ENCODE peak calls at places on chromosomes 16 and 17, in ten cellular contexts. U, V, R, M, E, Q, P, W, C and Y are unnamed samples.

GRCh38 chr16:851871-852270 is 51.3 kb upstream of the GNG13 start:
- DNase-seq in W (no peak), V (no peak), C (no peak), E (no peak), U (no peak), P (no peak), R (no peak), M (no peak), Q (no peak), Y (no peak)

GRCh38 chr17:50542795-50543774 is 3.9 kb upstream of the SPATA20 start:
- DNase-seq in Q (no peak), V (peak), P (no peak), W (no peak), M (no peak), E (no peak), R (no peak), U (no peak), C (no peak), Y (no peak)

GRCh38 chr17:13419676-13420075 is 182.1 kb downstream of the HS3ST3A1 start:
- DNase-seq in R (no peak), V (no peak), M (no peak), C (no peak), U (no peak), Q (no peak), E (no peak), W (no peak), P (no peak), Y (no peak)

GRCh38 chr17:80035687-80035936 is at the start of gene TBC1D16:
- DNase-seq in E (no peak), Q (no peak), U (no peak), P (peak), R (no peak), W (no peak), V (no peak), C (no peak), M (no peak), Y (no peak)

GRCh38 chr17:81977211-81978091 is at the start of gene ASPSCR1:
- DNase-seq in P (peak), C (peak), M (peak), E (peak), U (peak), V (peak), W (peak), Q (peak), R (peak), Y (peak)

GRCh38 chr16:85554114-85554790 is 58.9 kb upstream of the GSE1 start:
- DNase-seq in Q (peak), E (peak), P (peak), M (peak), W (peak), V (peak), C (peak), R (peak), U (peak), Y (peak)

GRCh38 chr17:41689497-41690299 is 1.0 kb downstream of the EIF1 start:
- DNase-seq in R (peak), C (peak), P (peak), W (peak), E (no peak), U (peak), Q (peak), M (peak), V (peak), Y (peak)

GRCh38 chr16:11955713-11956123 is 9.3 kb upstream of the TNFRSF17 start:
- DNase-seq in V (no peak), P (no peak), C (peak), E (no peak), U (peak), Q (peak), M (no peak), W (no peak), R (peak), Y (no peak)

GRCh38 chr17:9020096-9020823 is 1.1 kb upstream of the NTN1 start:
- DNase-seq in C (no peak), V (no peak), M (no peak), P (no peak), R (no peak), U (no peak), Q (no peak), E (no peak), W (no peak), Y (no peak)

GRCh38 chr16:17173134-17173729 is 297.5 kb downstream of the XYLT1 start:
- DNase-seq in C (peak), M (peak), V (no peak), W (no peak), R (no peak), U (peak), Q (no peak), E (peak), P (no peak), Y (no peak)

GRCh38 chr17:79036609-79037008 is 12.6 kb downstream of the C1QTNF1 start:
- DNase-seq in W (no peak), M (no peak), V (no peak), Q (peak), U (peak), E (no peak), P (no peak), C (peak), R (no peak), Y (no peak)

GRCh38 chr17:19000531-19001011 is 4.0 kb downstream of the FAM83G start:
- DNase-seq in E (no peak), V (no peak), Q (no peak), C (peak), M (no peak), R (no peak), U (no peak), P (no peak), W (no peak), Y (no peak)

GRCh38 chr16:3020604-3021448 is 658 bp downstream of the TNFRSF12A start:
- DNase-seq in V (peak), Q (peak), P (no peak), R (peak), E (peak), C (peak), M (peak), W (peak), U (peak), Y (peak)

GRCh38 chr17:7613769-7614421 is 802 bp downstream of the FXR2 start:
- DNase-seq in W (no peak), M (no peak), C (peak), P (no peak), R (no peak), U (no peak), Q (peak), E (no peak), V (no peak), Y (no peak)

GRCh38 chr16:78075800-78076199 is 23.7 kb upstream of the WWOX start:
- DNase-seq in P (no peak), V (no peak), Q (no peak), U (no peak), C (no peak), E (no peak), M (no peak), R (no peak), W (no peak), Y (no peak)

GRCh38 chr17:17930674-17931073 is 41.5 kb downstream of the TOM1L2 start:
- DNase-seq in W (no peak), Q (no peak), V (no peak), M (no peak), E (no peak), C (no peak), U (no peak), P (no peak), R (no peak), Y (no peak)

GRCh38 chr17:64148017-64148631 is 18.2 kb upstream of the ERN1 start:
- DNase-seq in R (no peak), M (no peak), C (peak), W (no peak), E (no peak), P (no peak), Q (no peak), U (no peak), V (no peak), Y (no peak)

GRCh38 chr16:76729525-76729924 is 452.3 kb downstream of the CNTNAP4 start:
- DNase-seq in C (no peak), V (no peak), W (no peak), P (no peak), Q (peak), U (no peak), E (no peak), M (no peak), R (peak), Y (no peak)

GRCh38 chr17:2027528-2028233 is 2.3 kb upstream of the DPH1 start:
- DNase-seq in V (no peak), E (no peak), Q (no peak), R (no peak), P (no peak), M (no peak), U (no peak), W (no peak), C (no peak), Y (no peak)

GRCh38 chr16:79767597-79768280 is 167.2 kb upstream of the MAF start:
- DNase-seq in Q (peak), W (no peak), M (no peak), E (peak), P (no peak), R (no peak), C (no peak), V (peak), U (peak), Y (no peak)

GRCh38 chr17:69286257-69286656 is 40.7 kb downstream of the ABCA5 start:
- DNase-seq in Q (no peak), V (no peak), W (no peak), U (no peak), R (no peak), P (no peak), E (no peak), M (no peak), C (peak), Y (no peak)

GRCh38 chr17:53570731-53571130 is 252.0 kb upstream of the KIF2B start:
- DNase-seq in C (peak), R (no peak), E (no peak), Q (peak), W (no peak), V (no peak), M (no peak), P (no peak), U (no peak), Y (no peak)

GRCh38 chr17:17701658-17702057 is 20.4 kb downstream of the RAI1 start:
- DNase-seq in U (no peak), R (no peak), Q (no peak), E (no peak), C (no peak), P (no peak), V (no peak), W (no peak), M (no peak), Y (no peak)

GRCh38 chr16:6038966-6039530 is 941.5 kb upstream of the EEF2KMT start:
- DNase-seq in P (no peak), C (no peak), U (no peak), M (no peak), R (no peak), V (no peak), W (no peak), Q (no peak), E (no peak), Y (no peak)

GRCh38 chr16:72877374-72878028 is 170.4 kb downstream of the ZFHX3 start:
- DNase-seq in V (no peak), C (peak), W (no peak), P (no peak), R (no peak), Q (peak), M (no peak), U (peak), E (no peak), Y (no peak)

GRCh38 chr17:43766413-43767052 is 7.9 kb upstream of the SOST start:
- DNase-seq in Q (no peak), P (peak), E (peak), C (peak), M (peak), V (peak), R (peak), U (no peak), W (peak), Y (peak)

GRCh38 chr16:85613609-85614337 is 651 bp downstream of the GSE1 start:
- DNase-seq in M (peak), U (no peak), C (peak), E (peak), R (peak), V (peak), Q (peak), P (peak), W (no peak), Y (peak)

GRCh38 chr16:85330694-85331188 is 218.5 kb upstream of the CIBAR2 start:
- DNase-seq in M (no peak), P (peak), C (peak), V (peak), R (peak), U (peak), W (no peak), E (peak), Q (peak), Y (no peak)

GRCh38 chr16:57270221-57271062 is 14.0 kb downstream of the PLLP start:
- DNase-seq in V (no peak), Q (no peak), W (no peak), R (no peak), U (no peak), E (no peak), M (no peak), C (no peak), P (no peak), Y (no peak)

GRCh38 chr17:15086776-15087175 is 178.3 kb downstream of the PMP22 start:
- DNase-seq in P (no peak), W (no peak), U (no peak), Q (no peak), E (no peak), R (no peak), V (no peak), C (no peak), M (no peak), Y (no peak)

GRCh38 chr16:12086861-12087260 is 110.3 kb downstream of the SNX29 start:
- DNase-seq in W (no peak), Q (no peak), R (no peak), M (no peak), U (no peak), E (no peak), C (no peak), P (no peak), V (no peak), Y (no peak)

GRCh38 chr16:9042943-9043680 is 48.3 kb upstream of the HAPSTR1 start:
- DNase-seq in W (no peak), E (no peak), Q (no peak), R (no peak), M (no peak), C (peak), P (no peak), V (no peak), U (peak), Y (no peak)

GRCh38 chr16:46947900-46948547 is 25.4 kb downstream of the DNAJA2 start:
- DNase-seq in M (no peak), U (peak), P (peak), E (no peak), V (no peak), R (peak), W (peak), Q (peak), C (peak), Y (peak)

GRCh38 chr16:4947722-4948503 is 10.2 kb upstream of the SEC14L5 start:
- DNase-seq in R (peak), C (no peak), U (no peak), W (no peak), M (no peak), P (no peak), Q (no peak), V (no peak), E (no peak), Y (no peak)

GRCh38 chr17:1714980-1715802 is 5.0 kb upstream of the TLCD2 start:
- DNase-seq in P (no peak), Q (peak), R (peak), M (no peak), E (peak), V (peak), C (peak), W (peak), U (peak), Y (peak)